ENCODE peak calls at places on chromosomes 7 and 10, in eight cellular contexts. H, L, F, Y, I, P, D and A are unnamed samples. For H3K4me1, the result is how much of the 10 kb centered on the place peaks cover.

GRCh38 chr10:61758440-61758839 is 95.7 kb downstream of the CABCOCO1 start:
- DNase-seq in F (no peak), P (no peak), H (no peak), I (no peak), L (no peak), D (no peak), Y (no peak), A (no peak)

GRCh38 chr7:90625562-90625961 is 29.4 kb downstream of the CDK14 start:
- DNase-seq in D (no peak), H (peak), Y (no peak), L (peak), P (no peak), F (peak), I (peak), A (no peak)

GRCh38 chr10:44974628-44975431 is 3.8 kb downstream of the DEPP1 start:
- DNase-seq in H (peak), Y (peak), F (peak), L (peak), I (peak), P (peak), D (peak), A (peak)

GRCh38 chr7:84668116-84668515 is 473.5 kb upstream of the SEMA3A start:
- DNase-seq in P (no peak), F (no peak), L (no peak), Y (no peak), I (no peak), D (no peak), H (no peak), A (no peak)

GRCh38 chr7:80848841-80849240 is 70.0 kb downstream of the SEMA3C start:
- DNase-seq in P (no peak), D (no peak), L (no peak), I (no peak), H (no peak), Y (no peak), F (no peak), A (no peak)

GRCh38 chr7:29976265-29976664 is 13.3 kb downstream of the SCRN1 start:
- DNase-seq in I (no peak), L (no peak), F (no peak), H (no peak), P (no peak), D (no peak), Y (no peak), A (no peak)

GRCh38 chr10:54415483-54415882 is 385.5 kb downstream of the PCDH15 start:
- DNase-seq in H (no peak), L (no peak), I (no peak), Y (no peak), D (no peak), F (no peak), P (no peak), A (no peak)

GRCh38 chr7:99406557-99406956 is 1.8 kb downstream of the PDAP1 start:
- DNase-seq in D (peak), Y (no peak), I (no peak), P (no peak), F (no peak), H (peak), L (no peak), A (no peak)

GRCh38 chr10:89427629-89428028 is 13.3 kb downstream of the IFIT5 start:
- DNase-seq in H (no peak), P (no peak), L (no peak), I (no peak), D (no peak), Y (no peak), F (no peak), A (no peak)

GRCh38 chr7:34247468-34247867 is 342.1 kb downstream of the BMPER start:
- DNase-seq in D (no peak), P (no peak), I (no peak), Y (no peak), H (no peak), L (no peak), F (no peak), A (no peak)

GRCh38 chr7:107850221-107850620 is 40.8 kb upstream of the DLD start:
- DNase-seq in L (no peak), F (no peak), H (no peak), Y (no peak), P (no peak), I (no peak), D (no peak), A (no peak)

GRCh38 chr7:138459300-138460175 is 521 bp upstream of the TRIM24 start:
- DNase-seq in F (peak), P (peak), D (no peak), H (no peak), Y (peak), I (peak), L (peak), A (peak)

GRCh38 chr10:3137958-3138726 is 34.4 kb downstream of the PITRM1 start:
- DNase-seq in P (no peak), L (no peak), D (no peak), F (no peak), H (no peak), I (no peak), Y (no peak), A (peak)

GRCh38 chr7:374706-375490 is 84.9 kb downstream of the FOXL3 start:
- DNase-seq in Y (no peak), H (peak), L (no peak), I (no peak), D (no peak), F (peak), P (peak), A (no peak)

GRCh38 chr7:6161463-6162330 is 110.7 kb downstream of the CYTH3 start:
- DNase-seq in F (no peak), P (no peak), D (no peak), L (no peak), I (no peak), Y (no peak), H (no peak), A (no peak)

GRCh38 chr7:82677064-82677463 is 233.5 kb upstream of the CACNA2D1 start:
- DNase-seq in P (no peak), Y (no peak), I (no peak), H (peak), D (peak), L (no peak), F (no peak), A (no peak)

GRCh38 chr10:71753960-71754505 is 19.3 kb downstream of the VSIR start:
- DNase-seq in Y (no peak), H (peak), P (no peak), F (no peak), D (no peak), I (no peak), L (no peak), A (no peak)

GRCh38 chr10:133123746-133124356 is 36.1 kb downstream of the ADGRA1 start:
- DNase-seq in I (no peak), D (no peak), L (no peak), F (no peak), H (peak), P (peak), Y (no peak), A (peak)

GRCh38 chr10:29554660-29555059 is 80.1 kb downstream of the SVIL start:
- DNase-seq in H (no peak), F (no peak), Y (no peak), L (no peak), P (no peak), D (no peak), I (no peak), A (no peak)

GRCh38 chr7:96920713-96921112 is 84.6 kb upstream of the DLX6 start:
- DNase-seq in P (no peak), F (no peak), H (no peak), Y (no peak), I (no peak), L (no peak), D (no peak), A (no peak)

GRCh38 chr7:26153246-26153822 is 1.3 kb downstream of the NFE2L3 start:
- DNase-seq in F (no peak), P (no peak), I (no peak), D (peak), Y (no peak), H (no peak), L (no peak), A (no peak)
- H3K4me1 ChIP-seq in F (under half), P (under half), I (under half), D (half or more), Y (under half), H (under half), L (under half), A (under half)

GRCh38 chr7:106062006-106062405 is 50.1 kb downstream of the SYPL1 start:
- DNase-seq in Y (no peak), H (no peak), D (no peak), I (peak), L (no peak), F (peak), P (no peak), A (no peak)
- H3K4me1 ChIP-seq in Y (under half), H (under half), D (half or more), I (under half), L (under half), F (under half), P (under half), A (under half)

DNA sequence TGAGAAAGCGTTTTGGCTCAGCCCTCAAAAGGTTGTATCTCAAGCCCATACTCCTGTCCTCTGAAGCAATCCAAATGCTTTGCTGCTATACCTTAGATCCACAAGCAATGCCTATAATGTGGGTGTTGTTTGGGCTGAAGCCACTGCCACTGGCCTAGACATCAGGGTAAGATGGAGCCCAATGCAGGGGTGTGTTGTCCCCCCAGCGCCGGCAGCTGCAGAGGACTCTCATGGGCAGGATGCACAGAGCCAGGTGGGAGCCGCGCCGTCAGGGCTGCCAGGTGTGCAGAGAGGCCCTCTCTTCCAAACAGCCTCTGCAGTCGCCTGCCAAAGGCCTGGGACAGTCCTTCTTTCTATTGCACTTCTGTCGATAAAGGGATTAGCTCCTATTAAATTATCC is 205.2 kb upstream of the SHH start:
- DNase-seq in F (no peak), H (peak), Y (no peak), I (peak), D (no peak), L (no peak), P (no peak), A (no peak)
- H3K4me1 ChIP-seq in F (under half), H (under half), Y (under half), I (under half), D (under half), L (under half), P (under half), A (under half)

GRCh38 chr10:94210465-94211186 is 152.1 kb downstream of the NOC3L start:
- DNase-seq in L (peak), I (no peak), Y (no peak), F (no peak), H (peak), D (no peak), P (no peak), A (no peak)
- H3K4me1 ChIP-seq in L (under half), I (under half), Y (under half), F (under half), H (under half), D (under half), P (under half), A (under half)

DNA sequence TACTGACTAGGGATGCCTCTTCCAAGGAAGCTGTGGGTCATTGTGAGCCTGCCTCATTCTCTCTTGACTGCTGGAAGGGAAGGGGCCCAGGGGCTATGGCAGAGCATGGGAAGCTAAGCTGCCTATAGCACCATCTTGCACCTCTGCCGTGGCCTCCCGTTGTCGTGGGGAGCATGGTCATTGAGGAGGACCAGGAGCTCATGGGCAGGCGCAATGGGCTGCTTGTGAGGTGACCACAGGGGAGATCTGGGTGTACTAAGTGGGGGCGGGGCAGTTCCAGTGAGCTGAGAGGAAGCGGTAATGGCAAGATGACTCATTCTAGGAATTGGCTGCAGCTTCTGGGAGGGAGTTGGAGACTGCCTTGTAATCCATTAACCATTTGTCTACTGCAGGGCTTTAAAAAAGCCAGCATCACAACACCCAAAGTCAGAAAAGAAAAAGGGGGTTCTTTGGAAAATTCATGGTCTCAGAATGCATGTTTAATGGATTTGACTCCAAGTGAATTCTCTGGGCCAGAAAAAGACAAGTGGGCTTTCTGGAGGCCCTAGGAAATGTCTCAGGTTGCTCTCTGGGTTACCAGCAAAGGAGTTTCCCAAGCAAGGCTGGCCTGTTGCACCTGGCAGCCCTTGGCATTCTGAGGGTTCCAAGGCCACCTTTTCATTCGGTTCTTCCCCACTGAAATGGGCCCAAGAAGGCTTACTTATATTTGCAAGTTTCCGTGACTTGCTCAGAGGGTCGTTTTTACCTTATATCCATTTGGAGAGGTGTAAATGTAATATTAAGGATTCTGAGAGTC is 3.6 kb downstream of the DUSP5 start:
- DNase-seq in F (peak), I (peak), P (no peak), L (peak), H (peak), D (no peak), Y (no peak), A (peak)
- H3K4me1 ChIP-seq in F (under half), I (half or more), P (half or more), L (under half), H (under half), D (half or more), Y (half or more), A (under half)

GRCh38 chr10:73780301-73780700 is 1.5 kb upstream of the CHCHD1 start:
- DNase-seq in D (no peak), P (no peak), I (no peak), F (no peak), Y (no peak), L (no peak), H (no peak), A (no peak)
- H3K4me1 ChIP-seq in D (under half), P (under half), I (under half), F (under half), Y (under half), L (under half), H (under half), A (under half)

GRCh38 chr7:24979863-24980694 is at the start of gene OSBPL3:
- DNase-seq in H (peak), I (peak), D (peak), Y (peak), F (peak), L (peak), P (peak), A (peak)
- H3K4me1 ChIP-seq in H (under half), I (under half), D (half or more), Y (under half), F (under half), L (under half), P (under half), A (under half)

GRCh38 chr10:22322663-22323160 is 1.8 kb downstream of the BMI1 start:
- DNase-seq in L (no peak), H (no peak), Y (no peak), D (no peak), F (no peak), P (no peak), I (no peak), A (no peak)
- H3K4me1 ChIP-seq in L (under half), H (under half), Y (under half), D (under half), F (under half), P (under half), I (half or more), A (under half)

DNA sequence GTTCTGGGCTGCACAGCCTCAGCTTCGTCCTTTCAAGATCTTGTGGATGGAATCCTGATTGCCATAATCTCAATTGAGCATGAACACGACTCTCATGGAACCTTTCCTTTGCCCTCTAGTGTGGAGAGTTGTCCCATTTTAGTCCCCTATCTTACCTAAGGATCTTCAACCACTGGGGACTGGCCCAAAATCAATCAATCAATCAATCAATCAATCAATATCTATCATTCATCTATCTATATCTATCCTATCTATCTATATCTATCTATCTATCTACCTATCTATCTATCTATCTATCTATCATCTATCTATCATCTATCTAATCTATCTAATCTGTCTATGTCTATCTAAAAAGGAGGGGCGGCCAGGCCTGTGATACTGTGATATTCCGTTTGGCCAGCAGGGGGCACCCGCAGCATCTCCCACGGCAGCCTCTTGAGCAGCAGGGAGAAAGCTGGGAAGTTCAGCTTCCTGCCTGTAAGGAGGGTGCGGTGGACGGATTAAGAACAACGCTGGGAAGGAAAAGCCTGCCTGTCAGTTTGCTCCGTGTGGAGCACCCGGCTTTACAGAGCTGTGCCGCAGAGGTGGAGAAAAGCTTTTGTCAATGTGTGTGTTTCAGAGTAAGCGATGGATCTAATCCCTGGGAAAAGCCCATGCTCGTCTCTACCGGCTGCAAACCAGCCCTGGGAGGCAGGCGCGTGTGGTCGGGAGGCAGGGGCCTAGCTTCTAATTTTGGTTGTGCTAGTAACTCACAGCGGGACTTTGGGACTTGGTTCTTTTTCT is 124.9 kb downstream of the SH2D4B start:
- DNase-seq in D (peak), H (peak), L (peak), I (peak), F (peak), P (peak), Y (peak), A (peak)
- H3K4me1 ChIP-seq in D (under half), H (under half), L (under half), I (under half), F (under half), P (under half), Y (under half), A (under half)

DNA sequence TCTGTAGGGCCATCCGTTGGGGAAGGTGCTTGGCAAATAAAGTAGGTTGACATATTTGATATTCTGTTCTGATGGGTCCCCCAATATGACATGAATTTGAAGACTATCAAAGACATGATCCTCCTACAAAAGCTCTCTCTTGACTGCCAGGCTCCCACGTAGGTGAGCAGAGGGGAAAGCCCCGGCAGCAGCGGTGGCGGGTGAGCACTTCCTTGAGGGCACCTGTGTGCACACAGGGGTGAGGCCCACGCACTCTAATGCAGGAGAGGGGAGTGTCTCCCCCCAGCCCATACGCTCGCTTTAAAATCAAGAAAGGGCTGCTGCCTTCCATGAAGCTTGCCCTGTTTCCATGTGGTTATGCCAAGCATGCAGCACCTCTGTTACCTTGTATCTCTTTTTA is 100.4 kb downstream of the TAX1BP1 start:
- DNase-seq in F (no peak), P (no peak), I (no peak), Y (no peak), D (no peak), L (no peak), H (no peak), A (no peak)
- H3K4me1 ChIP-seq in F (under half), P (under half), I (under half), Y (under half), D (under half), L (under half), H (under half), A (under half)